ENCODE peak calls at places on chromosomes 13 and 19, in five cellular contexts. W is mammary epithelial cell, F is tibial nerve, I is stomach, M is AG10803. X is an unnamed sample.

GRCh38 chr19:19552811-19553210 is 14.7 kb downstream of the CILP2 start:
- DNase-seq in W (no peak), M (peak; percentile 36), I (peak; percentile 52), F (no peak), X (peak; percentile 54)

GRCh38 chr19:10279737-10280442 is 6.9 kb upstream of the ICAM4 start:
- DNase-seq in I (no peak), F (no peak), M (no peak), W (no peak), X (no peak)

GRCh38 chr13:72062566-72062965 is 195.6 kb upstream of the DACH1 start:
- DNase-seq in M (no peak), F (no peak), I (no peak), W (peak; percentile 32), X (no peak)

GRCh38 chr19:28296506-28296905 is 916.4 kb downstream of the UQCRFS1 start:
- DNase-seq in F (no peak), W (peak; percentile 33), M (peak; percentile 80), I (no peak), X (peak; percentile 63)

GRCh38 chr19:3606690-3607289 is at the start of gene TBXA2R:
- DNase-seq in W (no peak), I (peak; percentile 64), F (peak; percentile 82), M (peak; percentile 53), X (peak; percentile 58)

GRCh38 chr13:73966331-73966730 is 167.9 kb downstream of the KLF12 start:
- DNase-seq in W (no peak), F (no peak), I (no peak), M (no peak), X (no peak)

GRCh38 chr19:3175761-3176714 is 2.5 kb upstream of the S1PR4 start:
- DNase-seq in I (peak; percentile 90), W (peak; percentile 96), M (peak; percentile 91), F (peak; percentile 33), X (peak; percentile 64)

GRCh38 chr13:101916758-101917474 is 464.4 kb downstream of the ITGBL1 start:
- DNase-seq in F (no peak), W (no peak), I (no peak), M (no peak), X (no peak)

GRCh38 chr19:3813473-3814392 is 27.6 kb upstream of the MATK start:
- DNase-seq in W (no peak), M (no peak), F (no peak), I (no peak), X (no peak)

GRCh38 chr19:1302534-1303239 is 17.0 kb downstream of the EFNA2 start:
- DNase-seq in W (no peak), F (no peak), I (no peak), M (no peak), X (no peak)

GRCh38 chr19:52211203-52211602 is 21.4 kb downstream of the PPP2R1A start:
- DNase-seq in I (no peak), F (no peak), M (no peak), W (no peak), X (no peak)

GRCh38 chr19:2888739-2889224 is 11.9 kb upstream of the ZNF57 start:
- DNase-seq in M (peak; percentile 13), W (peak; percentile 65), F (no peak), I (no peak), X (no peak)

GRCh38 chr19:3404324-3405260 is 38.2 kb downstream of the NFIC start:
- DNase-seq in M (peak; percentile 94), F (peak; percentile 75), W (no peak), I (peak; percentile 88), X (peak; percentile 92)

GRCh38 chr19:44718441-44719261 is 19.7 kb downstream of the CEACAM16 start:
- DNase-seq in M (peak; percentile 40), W (no peak), F (peak; percentile 45), I (peak; percentile 93), X (no peak)

GRCh38 chr13:35228536-35228935 is 248.0 kb downstream of the MAB21L1 start:
- DNase-seq in I (no peak), F (no peak), W (no peak), M (no peak), X (no peak)

GRCh38 chr13:42807866-42808265 is 26.5 kb downstream of the FAM216B start:
- DNase-seq in M (peak; percentile 40), W (peak; percentile 60), I (no peak), F (no peak), X (peak; percentile 64)

GRCh38 chr19:30062331-30063183 is 120.5 kb downstream of the URI1 start:
- DNase-seq in M (no peak), I (no peak), F (no peak), W (no peak), X (no peak)

GRCh38 chr19:33177417-33177976 is 16.6 kb upstream of the LRP3 start:
- DNase-seq in W (no peak), F (no peak), M (no peak), I (no peak), X (no peak)

GRCh38 chr19:9819590-9819898 is 665 bp upstream of the FBXL12 start:
- DNase-seq in M (no peak), F (no peak), I (no peak), W (no peak), X (no peak)

GRCh38 chr13:26362261-26362660 is 108.3 kb downstream of the CDK8 start:
- DNase-seq in W (no peak), F (no peak), I (no peak), M (no peak), X (no peak)

GRCh38 chr19:11624064-11624463 is 26.8 kb downstream of the ZNF627 start:
- DNase-seq in I (no peak), M (peak; percentile 69), F (no peak), W (peak; percentile 28), X (peak; percentile 37)

GRCh38 chr13:73056054-73056962 is 2.5 kb upstream of the KLF5 start:
- DNase-seq in W (peak; percentile 61), M (peak; percentile 82), I (no peak), F (no peak), X (peak; percentile 84)

GRCh38 chr19:49692102-49692599 is 1.2 kb downstream of the CPT1C start:
- DNase-seq in F (no peak), I (no peak), W (no peak), M (no peak), X (no peak)

GRCh38 chr13:38900188-38900587 is 90.4 kb downstream of the STOML3 start:
- DNase-seq in F (no peak), W (no peak), M (no peak), I (no peak), X (peak; percentile 13)

GRCh38 chr19:55340144-55340783 is 588 bp downstream of the KMT5C start:
- DNase-seq in W (no peak), F (no peak), I (no peak), M (no peak), X (no peak)

GRCh38 chr19:51020988-51021651 is 1.6 kb upstream of the KLK10 start:
- DNase-seq in M (peak; percentile 55), F (peak; percentile 40), I (peak; percentile 34), W (peak; percentile 76), X (peak; percentile 75)

GRCh38 chr13:96898212-96898611 is 96.1 kb downstream of the OXGR1 start:
- DNase-seq in W (peak; percentile 2), F (no peak), M (peak; percentile 69), I (no peak), X (peak; percentile 11)

GRCh38 chr13:40682449-40683240 is 16.2 kb upstream of the FOXO1 start:
- DNase-seq in M (peak; percentile 29), W (no peak), I (no peak), F (no peak), X (peak; percentile 56)

GRCh38 chr13:42232671-42233070 is 39.3 kb upstream of the AKAP11 start:
- DNase-seq in F (no peak), M (no peak), I (no peak), W (no peak), X (no peak)

GRCh38 chr19:1507192-1507660 is 5.6 kb downstream of the ADAMTSL5 start:
- DNase-seq in W (no peak), F (no peak), I (no peak), M (no peak), X (no peak)

GRCh38 chr13:108178105-108178504 is 37.2 kb downstream of the LIG4 start:
- DNase-seq in I (no peak), F (no peak), M (no peak), W (no peak), X (no peak)

GRCh38 chr13:114226699-114227323 is 7.9 kb upstream of the CDC16 start:
- DNase-seq in F (peak; percentile 95), M (peak; percentile 77), W (peak; percentile 69), I (peak; percentile 94), X (peak; percentile 86)
- TF ChIP-seq CTCF in F (peak; percentile 98), M (peak; percentile 94), W (peak; percentile 97), I (peak; percentile 87), X (peak; percentile 96)

DNA sequence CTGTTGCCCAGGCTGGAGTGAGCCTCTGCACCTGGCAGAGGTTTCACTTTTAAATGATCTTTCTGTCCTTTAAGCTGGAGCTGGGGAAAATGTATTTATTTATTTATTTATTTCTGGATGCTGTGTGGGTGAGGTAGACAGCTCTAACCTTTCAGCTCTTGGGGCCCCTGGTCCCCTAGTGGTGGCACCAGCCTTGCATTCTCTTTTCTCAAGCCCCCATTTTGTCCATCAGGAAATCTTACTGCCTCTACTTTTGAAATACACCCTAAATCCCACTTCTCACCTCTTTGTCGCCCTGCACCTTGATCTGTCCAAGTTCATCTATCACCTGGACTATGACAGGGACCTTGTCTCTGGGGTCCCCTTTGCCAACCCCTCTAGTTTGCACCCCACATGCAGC is 2.1 kb upstream of the B9D2 start:
- DNase-seq in M (no peak), F (no peak), I (no peak), W (no peak), X (no peak)
- TF ChIP-seq CTCF in M (peak; percentile 14), F (no peak), I (no peak), W (no peak), X (peak; percentile 18)

DNA sequence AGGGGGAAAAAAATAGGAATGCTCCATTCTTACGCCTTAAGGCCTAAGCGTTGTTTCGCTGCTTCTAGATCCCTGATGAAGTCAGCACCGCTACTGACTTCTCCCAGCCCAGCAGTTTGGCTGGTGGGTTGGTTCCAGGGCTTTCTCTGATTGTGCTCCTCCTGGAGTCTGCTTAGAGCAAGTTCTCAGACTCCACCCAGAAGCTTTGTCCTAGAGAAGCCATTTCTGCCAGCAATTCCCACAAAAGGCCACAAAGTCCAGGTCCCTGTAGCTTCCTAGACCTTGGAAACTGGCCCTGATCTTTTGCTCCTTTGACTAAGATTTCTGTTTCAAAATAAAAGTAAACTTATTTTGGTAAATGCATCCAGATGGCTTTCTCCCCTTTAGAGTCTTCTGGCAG is 65.4 kb downstream of the KCTD12 start:
- DNase-seq in M (peak; percentile 75), I (no peak), F (peak; percentile 75), W (no peak), X (peak; percentile 53)
- TF ChIP-seq CTCF in M (peak; percentile 61), I (no peak), F (peak; percentile 24), W (peak; percentile 11), X (peak; percentile 49)

GRCh38 chr19:5228932-5229777 is 111.5 kb downstream of the PTPRS start:
- DNase-seq in M (no peak), W (no peak), I (no peak), F (no peak), X (no peak)
- TF ChIP-seq CTCF in M (no peak), W (no peak), I (no peak), F (no peak), X (no peak)

DNA sequence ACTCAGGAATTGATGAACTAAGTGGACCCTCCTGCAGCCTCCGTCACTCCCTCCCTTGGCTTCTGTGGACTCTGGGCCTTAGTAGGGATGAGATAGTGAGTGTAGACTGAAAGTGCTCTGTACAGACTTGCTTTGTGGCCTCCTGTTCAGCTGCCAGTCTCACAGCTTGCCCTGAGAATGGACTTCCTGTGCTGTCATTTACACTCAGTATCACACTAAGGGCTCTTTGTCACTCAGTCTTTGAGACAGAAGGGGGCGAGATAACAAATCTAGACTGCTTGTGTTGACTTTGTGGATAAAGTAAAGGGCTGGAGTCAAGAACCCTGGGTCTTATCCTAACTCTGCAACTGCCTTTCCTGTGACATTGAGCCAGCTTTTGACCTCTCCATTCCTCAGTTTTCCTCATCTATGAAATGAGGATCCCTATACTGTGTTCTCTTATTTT is 21.0 kb upstream of the SPRY2 start:
- DNase-seq in F (no peak), W (peak; percentile 66), M (no peak), I (no peak), X (no peak)
- TF ChIP-seq CTCF in F (no peak), W (no peak), M (no peak), I (no peak), X (no peak)

X was measured in choroid plexus epithelial cell.